ENCODE peak calls at places on chromosomes 16 and 17, in four cellular contexts. One of them, this sample, is unnamed.

GRCh38 chr16:12268602-12269001 is 292.1 kb downstream of the SNX29 start:
- DNase-seq in HepG2: no peak
- DNase-seq in HCT116: no peak
- DNase-seq in GM23338: no peak
- DNase-seq in this sample: no peak

GRCh38 chr16:66944054-66944441 is 8.7 kb downstream of the CES2 start:
- DNase-seq in HepG2: no peak
- DNase-seq in HCT116: no peak
- DNase-seq in GM23338: no peak
- DNase-seq in this sample: no peak

GRCh38 chr17:10790491-10791401 is 13.2 kb downstream of the TMEM238L start:
- DNase-seq in HepG2: no peak
- DNase-seq in HCT116: no peak
- DNase-seq in GM23338: no peak
- DNase-seq in this sample: no peak

GRCh38 chr16:10765772-10766171 is 22.1 kb downstream of the NUBP1 start:
- DNase-seq in HepG2: no peak
- DNase-seq in HCT116: no peak
- DNase-seq in GM23338: no peak
- DNase-seq in this sample: no peak

GRCh38 chr16:82133798-82134197 is 36.2 kb downstream of the MPHOSPH6 start:
- DNase-seq in HepG2: no peak
- DNase-seq in HCT116: no peak
- DNase-seq in GM23338: no peak
- DNase-seq in this sample: no peak

GRCh38 chr16:21126518-21126917 is 24.1 kb downstream of the DNAH3 start:
- DNase-seq in HepG2: no peak
- DNase-seq in HCT116: no peak
- DNase-seq in GM23338: peak
- DNase-seq in this sample: no peak

GRCh38 chr17:80261159-80261894 is 675 bp downstream of the RNF213 start:
- DNase-seq in HepG2: peak
- DNase-seq in HCT116: no peak
- DNase-seq in GM23338: peak
- DNase-seq in this sample: no peak

GRCh38 chr16:14514967-14515366 is 115.1 kb downstream of the PARN start:
- DNase-seq in HepG2: no peak
- DNase-seq in HCT116: no peak
- DNase-seq in GM23338: no peak
- DNase-seq in this sample: no peak

GRCh38 chr17:15414502-15415348 is 52.7 kb downstream of the CDRT4 start:
- DNase-seq in HepG2: no peak
- DNase-seq in HCT116: no peak
- DNase-seq in GM23338: no peak
- DNase-seq in this sample: no peak

GRCh38 chr17:17540278-17540906 is 44.2 kb upstream of the RASD1 start:
- DNase-seq in HepG2: no peak
- DNase-seq in HCT116: no peak
- DNase-seq in GM23338: peak
- DNase-seq in this sample: no peak

GRCh38 chr16:31093132-31093703 is 1.4 kb downstream of the VKORC1 start:
- DNase-seq in HepG2: peak
- DNase-seq in HCT116: no peak
- DNase-seq in GM23338: peak
- DNase-seq in this sample: no peak

GRCh38 chr17:64005734-64006167 is 7.6 kb downstream of the PRR29 start:
- DNase-seq in HepG2: peak
- DNase-seq in HCT116: no peak
- DNase-seq in GM23338: no peak
- DNase-seq in this sample: no peak

GRCh38 chr16:66954097-66954659 is 6.9 kb upstream of the CES3 start:
- DNase-seq in HepG2: peak
- DNase-seq in HCT116: peak
- DNase-seq in GM23338: peak
- DNase-seq in this sample: no peak

GRCh38 chr17:80743181-80743771 is 198.6 kb downstream of the RPTOR start:
- DNase-seq in HepG2: no peak
- DNase-seq in HCT116: no peak
- DNase-seq in GM23338: no peak
- DNase-seq in this sample: no peak

GRCh38 chr16:19130852-19131808 is 17.4 kb downstream of the ITPRIPL2 start:
- DNase-seq in HepG2: no peak
- DNase-seq in HCT116: no peak
- DNase-seq in GM23338: peak
- DNase-seq in this sample: no peak

GRCh38 chr16:4801051-4801961 is 1.1 kb downstream of the ROGDI start:
- DNase-seq in HepG2: no peak
- DNase-seq in HCT116: no peak
- DNase-seq in GM23338: peak
- DNase-seq in this sample: no peak

GRCh38 chr16:88905563-88905962 is 39.1 kb upstream of the PABPN1L start:
- DNase-seq in HepG2: no peak
- DNase-seq in HCT116: no peak
- DNase-seq in GM23338: peak
- DNase-seq in this sample: no peak

GRCh38 chr16:75908301-75908700 is 182.0 kb upstream of the CPHXL start:
- DNase-seq in HepG2: no peak
- DNase-seq in HCT116: no peak
- DNase-seq in GM23338: no peak
- DNase-seq in this sample: no peak

GRCh38 chr16:546909-547770 is 13.1 kb upstream of the PRR35 start:
- DNase-seq in HepG2: no peak
- DNase-seq in HCT116: no peak
- DNase-seq in GM23338: peak
- DNase-seq in this sample: no peak

GRCh38 chr16:68503334-68503733 is 35.8 kb upstream of the ZFP90 start:
- DNase-seq in HepG2: no peak
- DNase-seq in HCT116: no peak
- DNase-seq in GM23338: no peak
- DNase-seq in this sample: no peak

GRCh38 chr17:74403512-74404137 is 28.3 kb upstream of the GPRC5C start:
- DNase-seq in HepG2: no peak
- DNase-seq in HCT116: no peak
- DNase-seq in GM23338: no peak
- DNase-seq in this sample: no peak

GRCh38 chr17:82333279-82334171 is at the start of gene SECTM1:
- DNase-seq in HepG2: no peak
- DNase-seq in HCT116: no peak
- DNase-seq in GM23338: peak
- DNase-seq in this sample: no peak

GRCh38 chr17:78962345-78962983 is 17.3 kb downstream of the LGALS3BP start:
- DNase-seq in HepG2: peak
- DNase-seq in HCT116: peak
- DNase-seq in GM23338: no peak
- DNase-seq in this sample: no peak

GRCh38 chr17:4607773-4608187 is 23.5 kb downstream of the SMTNL2 start:
- DNase-seq in HepG2: no peak
- DNase-seq in HCT116: no peak
- DNase-seq in GM23338: no peak
- DNase-seq in this sample: no peak

GRCh38 chr17:58532555-58532951 is 18.1 kb upstream of the MTMR4 start:
- DNase-seq in HepG2: no peak
- DNase-seq in HCT116: no peak
- DNase-seq in GM23338: no peak
- DNase-seq in this sample: no peak

GRCh38 chr17:79970576-79971068 is 65.0 kb downstream of the TBC1D16 start:
- DNase-seq in HepG2: peak
- DNase-seq in HCT116: peak
- DNase-seq in GM23338: peak
- DNase-seq in this sample: no peak

GRCh38 chr16:22652463-22652845 is 141.8 kb downstream of the NPIPB5 start:
- DNase-seq in HepG2: no peak
- DNase-seq in HCT116: no peak
- DNase-seq in GM23338: no peak
- DNase-seq in this sample: no peak

GRCh38 chr17:284676-285355 is 67.8 kb downstream of the RPH3AL start:
- DNase-seq in HepG2: no peak
- DNase-seq in HCT116: no peak
- DNase-seq in GM23338: no peak
- DNase-seq in this sample: no peak

GRCh38 chr17:50562266-50563094 is 2.0 kb downstream of the CACNA1G start:
- DNase-seq in HepG2: no peak
- DNase-seq in HCT116: no peak
- DNase-seq in GM23338: peak
- DNase-seq in this sample: no peak

GRCh38 chr17:56659622-56660021 is 66.1 kb downstream of the NOG start:
- DNase-seq in HepG2: no peak
- DNase-seq in HCT116: no peak
- DNase-seq in GM23338: no peak
- DNase-seq in this sample: no peak

GRCh38 chr16:67463059-67463458 is 17.9 kb downstream of the ATP6V0D1 start:
- DNase-seq in HepG2: no peak
- DNase-seq in HCT116: no peak
- DNase-seq in GM23338: no peak
- DNase-seq in this sample: no peak

GRCh38 chr16:11097094-11097781 is 152.9 kb downstream of the CLEC16A start:
- DNase-seq in HepG2: no peak
- DNase-seq in HCT116: no peak
- DNase-seq in GM23338: no peak
- DNase-seq in this sample: no peak

GRCh38 chr16:46629331-46629843 is 8.2 kb upstream of the SHCBP1 start:
- DNase-seq in HepG2: peak
- DNase-seq in HCT116: peak
- DNase-seq in GM23338: peak
- DNase-seq in this sample: no peak
- TF ChIP-seq CTCF in HepG2: peak
- TF ChIP-seq CTCF in HCT116: peak
- TF ChIP-seq CTCF in GM23338: peak
- TF ChIP-seq CTCF in this sample: peak

DNA sequence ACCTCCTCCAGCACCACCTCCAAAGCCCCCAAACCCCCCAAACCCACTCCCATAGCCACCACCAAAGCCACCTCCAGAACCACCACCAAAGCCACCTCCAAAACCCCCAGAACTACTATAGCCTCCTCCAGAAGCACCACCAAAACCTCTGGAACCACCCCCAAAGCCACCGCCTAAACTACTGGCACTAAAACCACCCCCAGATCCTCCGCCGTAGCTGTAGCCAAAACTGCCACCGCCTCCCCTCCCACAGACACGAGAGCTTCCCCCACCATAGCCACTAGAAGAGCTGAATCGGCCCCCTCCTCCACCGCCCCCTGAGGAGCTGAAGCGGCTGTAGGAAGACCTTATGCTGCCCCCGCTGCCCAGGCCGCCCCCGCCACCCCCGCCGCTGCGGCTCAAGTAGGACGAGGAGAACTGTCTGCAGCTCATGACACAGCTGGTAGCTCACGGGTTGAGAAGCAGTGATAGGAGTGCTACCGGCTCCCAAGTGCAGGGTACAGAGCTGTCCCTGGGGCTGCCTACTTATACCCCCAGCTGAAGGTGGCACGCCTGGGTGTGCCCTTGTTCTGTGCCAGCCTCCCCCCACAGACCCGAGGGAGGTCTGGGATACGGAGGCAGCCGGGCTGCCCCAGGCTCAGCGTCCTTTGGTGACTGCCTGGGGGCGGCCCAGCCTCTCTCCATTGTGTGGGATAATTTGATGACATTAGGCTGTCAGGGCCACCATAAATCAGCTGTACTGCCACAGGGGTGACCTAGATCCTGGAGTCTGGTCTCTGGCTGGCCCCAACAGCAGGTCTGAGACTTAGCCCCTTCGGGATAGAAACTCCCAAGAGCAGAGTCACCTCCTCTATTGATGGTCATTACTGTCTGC is at the start of gene KRT9:
- DNase-seq in HepG2: no peak
- DNase-seq in HCT116: no peak
- DNase-seq in GM23338: no peak
- DNase-seq in this sample: no peak
- TF ChIP-seq REST in HepG2: no peak
- TF ChIP-seq REST in HCT116: no peak
- TF ChIP-seq REST in GM23338: no peak
- TF ChIP-seq REST in this sample: no peak

DNA sequence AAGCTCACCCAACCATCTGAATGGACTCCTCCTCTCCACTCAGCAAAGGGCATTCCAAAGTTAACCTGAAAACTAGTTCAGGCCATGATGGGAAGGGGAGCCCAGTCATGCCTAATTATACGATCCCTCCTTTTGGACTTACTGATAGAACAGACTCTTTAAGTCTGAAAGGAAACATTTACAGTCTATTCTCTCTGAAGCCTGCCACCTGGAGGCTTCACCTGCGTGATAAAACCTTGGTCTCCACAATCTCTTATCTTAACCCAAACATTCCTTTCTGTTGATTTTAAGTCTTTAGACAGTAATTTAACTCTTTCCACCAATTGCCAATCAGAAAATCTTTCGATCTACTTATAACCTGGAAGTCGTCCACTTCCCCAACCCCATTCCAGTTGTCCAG is 9.0 kb upstream of the MPP2 start:
- DNase-seq in HepG2: no peak
- DNase-seq in HCT116: no peak
- DNase-seq in GM23338: no peak
- DNase-seq in this sample: no peak
- TF ChIP-seq CTCF in HepG2: no peak
- TF ChIP-seq CTCF in HCT116: peak
- TF ChIP-seq CTCF in GM23338: peak
- TF ChIP-seq CTCF in this sample: no peak

GRCh38 chr16:57185945-57186629 is at the start of the genes PSME3IP1 and RSPRY1:
- DNase-seq in HepG2: peak
- DNase-seq in HCT116: peak
- DNase-seq in GM23338: peak
- DNase-seq in this sample: peak
- TF ChIP-seq REST in HepG2: no peak
- TF ChIP-seq REST in HCT116: no peak
- TF ChIP-seq REST in GM23338: no peak
- TF ChIP-seq REST in this sample: no peak

GRCh38 chr16:24499193-24499814 is 40.1 kb upstream of the RBBP6 start:
- DNase-seq in HepG2: peak
- DNase-seq in HCT116: peak
- DNase-seq in GM23338: peak
- DNase-seq in this sample: no peak
- TF ChIP-seq CTCF in HepG2: peak
- TF ChIP-seq CTCF in HCT116: peak
- TF ChIP-seq CTCF in GM23338: peak
- TF ChIP-seq CTCF in this sample: peak

GRCh38 chr17:37502009-37502936 is 12.6 kb downstream of the DUSP14 start:
- DNase-seq in HepG2: peak
- DNase-seq in HCT116: no peak
- DNase-seq in GM23338: no peak
- DNase-seq in this sample: no peak
- TF ChIP-seq REST in HepG2: no peak
- TF ChIP-seq REST in HCT116: no peak
- TF ChIP-seq REST in GM23338: no peak
- TF ChIP-seq REST in this sample: no peak